ENCODE peak calls at places on chromosomes 3 and 15, in ten cellular contexts. T is osteocyte; O is kidney epithelial cell; B is naive B cell; M is naive thymus-derived CD8-positive, alpha-beta T cell; H is activated naive CD4-positive, alpha-beta T cell treated with anti-CD3 and anti-CD28 coated beads, Interleukin-2, amount 10 ng/mL, durations not matched to agents 7 days and 5 days; A is HCEC 1CT; N is suprapubic skin; X is hepatic stellate cell; J is neural progenitor cell. Y is an unnamed sample.

GRCh38 chr3:36907911-36908646 is 36.8 kb downstream of the TRANK1 start:
- DNase-seq in T (peak; percentile 66), O (peak; percentile 32), B (peak; percentile 52), M (peak; percentile 60), H (peak; percentile 79), A (peak; percentile 43), N (no peak), X (peak; percentile 61), J (no peak), Y (peak; percentile 52)

GRCh38 chr3:195113074-195113473 is 157.9 kb downstream of the XXYLT1 start:
- DNase-seq in T (no peak), O (no peak), B (no peak), M (no peak), H (no peak), A (no peak), N (peak; percentile 56), X (no peak), J (no peak), Y (no peak)

GRCh38 chr3:182248349-182248880 is 536.7 kb downstream of the SOX2 start:
- DNase-seq in T (no peak), O (no peak), B (no peak), M (no peak), H (no peak), A (no peak), N (no peak), X (no peak), J (no peak), Y (no peak)

GRCh38 chr15:100683434-100683833 is 81.0 kb downstream of the ASB7 start:
- DNase-seq in T (no peak), O (no peak), B (no peak), M (no peak), H (no peak), A (no peak), N (no peak), X (no peak), J (no peak), Y (no peak)

GRCh38 chr15:31472636-31473383 is 146.2 kb downstream of the KLF13 start:
- DNase-seq in T (peak; percentile 83), O (no peak), B (peak; percentile 70), M (peak; percentile 57), H (peak; percentile 86), A (peak; percentile 29), N (peak; percentile 72), X (peak; percentile 78), J (no peak), Y (no peak)

GRCh38 chr3:172918165-172918564 is 167.6 kb downstream of the ECT2 start:
- DNase-seq in T (no peak), O (no peak), B (no peak), M (no peak), H (no peak), A (no peak), N (no peak), X (peak; percentile 5), J (no peak), Y (no peak)

GRCh38 chr15:98548172-98548971 is 100.0 kb upstream of the IGF1R start:
- DNase-seq in T (peak; percentile 89), O (peak; percentile 51), B (no peak), M (no peak), H (peak; percentile 52), A (peak; percentile 71), N (peak; percentile 87), X (peak; percentile 58), J (peak; percentile 80), Y (peak; percentile 42)

GRCh38 chr3:101994386-101994785 is 145.1 kb downstream of the NFKBIZ start:
- DNase-seq in T (no peak), O (no peak), B (no peak), M (no peak), H (no peak), A (no peak), N (no peak), X (no peak), J (no peak), Y (no peak)

GRCh38 chr3:133457465-133458067 is 57.7 kb downstream of the BFSP2 start:
- DNase-seq in T (no peak), O (no peak), B (no peak), M (no peak), H (no peak), A (peak; percentile 16), N (no peak), X (no peak), J (no peak), Y (no peak)

GRCh38 chr3:64150527-64151238 is 74.6 kb downstream of the PRICKLE2 start:
- DNase-seq in T (peak; percentile 93), O (no peak), B (no peak), M (no peak), H (no peak), A (peak; percentile 80), N (no peak), X (peak; percentile 74), J (no peak), Y (no peak)

Y was measured in activated CD4-positive, alpha-beta T cell treated with anti-CD3 and anti-CD28 coated beads, Interleukin-2, amount 50 U/mL, for 4 hours.